ENCODE peak calls at places on chromosomes 1 and 21, in six cellular contexts. D is K562, I is HCT116, A is endothelial cell of umbilical vein, E is SK-N-SH, G is H1. L is an unnamed sample.

GRCh38 chr1:42876009-42876408 is 29.6 kb downstream of the ZNF691 start:
- DNase-seq in D (no peak), E (no peak), G (no peak), I (no peak), A (no peak), L (no peak)

GRCh38 chr1:1073743-1074587 is at the start of gene RNF223:
- DNase-seq in I (peak), G (no peak), A (no peak), D (no peak), E (no peak), L (no peak)

GRCh38 chr1:177122869-177123268 is 41.6 kb downstream of the ASTN1 start:
- DNase-seq in D (no peak), I (no peak), G (no peak), A (no peak), E (no peak), L (no peak)

GRCh38 chr1:33380811-33381210 is 50.1 kb downstream of the PHC2 start:
- DNase-seq in G (no peak), E (no peak), I (no peak), A (no peak), D (no peak), L (no peak)

GRCh38 chr1:31569773-31570172 is 6.5 kb upstream of the TINAGL1 start:
- DNase-seq in I (no peak), G (no peak), D (no peak), A (no peak), E (no peak), L (no peak)

GRCh38 chr1:111476761-111477309 is 3.1 kb downstream of the C1orf162 start:
- DNase-seq in E (no peak), A (no peak), D (peak), G (no peak), I (no peak), L (no peak)

GRCh38 chr1:94284481-94284880 is 47.1 kb upstream of the ARHGAP29 start:
- DNase-seq in E (no peak), G (no peak), I (no peak), D (no peak), A (no peak), L (no peak)

GRCh38 chr21:42115136-42115683 is 44.1 kb downstream of the UMODL1 start:
- DNase-seq in D (no peak), E (no peak), A (no peak), I (no peak), G (no peak), L (no peak)

GRCh38 chr1:214563881-214564280 is 12.5 kb upstream of the PTPN14 start:
- DNase-seq in I (no peak), D (no peak), E (no peak), A (no peak), G (no peak), L (no peak)

GRCh38 chr1:24102966-24103365 is 9.0 kb downstream of the MYOM3 start:
- DNase-seq in G (no peak), I (no peak), E (peak), A (no peak), D (no peak), L (no peak)

GRCh38 chr1:78561856-78562255 is 58.4 kb upstream of the IFI44L start:
- DNase-seq in G (no peak), E (no peak), A (no peak), D (no peak), I (no peak), L (no peak)

GRCh38 chr1:10474613-10475507 is at the start of gene PEX14:
- DNase-seq in D (peak), E (peak), G (peak), I (peak), A (peak), L (peak)
- TF ChIP-seq POLR2AphosphoS5 in D (peak), E (peak), G (peak), I (peak), A (peak), L (peak)

GRCh38 chr1:19591482-19592093 is 52.5 kb upstream of the NBL1 start:
- DNase-seq in G (no peak), E (no peak), I (no peak), D (no peak), A (no peak), L (no peak)

GRCh38 chr1:19597463-19598309 is 46.4 kb upstream of the NBL1 start:
- DNase-seq in G (no peak), D (peak), I (peak), A (peak), E (no peak), L (no peak)

GRCh38 chr1:19596719-19597462 is 47.2 kb upstream of the NBL1 start:
- DNase-seq in A (peak), G (peak), D (peak), I (peak), E (peak), L (peak)

GRCh38 chr1:19599810-19600209 is 44.3 kb upstream of the NBL1 start:
- DNase-seq in D (no peak), I (no peak), A (no peak), E (no peak), G (no peak), L (no peak)

DNA sequence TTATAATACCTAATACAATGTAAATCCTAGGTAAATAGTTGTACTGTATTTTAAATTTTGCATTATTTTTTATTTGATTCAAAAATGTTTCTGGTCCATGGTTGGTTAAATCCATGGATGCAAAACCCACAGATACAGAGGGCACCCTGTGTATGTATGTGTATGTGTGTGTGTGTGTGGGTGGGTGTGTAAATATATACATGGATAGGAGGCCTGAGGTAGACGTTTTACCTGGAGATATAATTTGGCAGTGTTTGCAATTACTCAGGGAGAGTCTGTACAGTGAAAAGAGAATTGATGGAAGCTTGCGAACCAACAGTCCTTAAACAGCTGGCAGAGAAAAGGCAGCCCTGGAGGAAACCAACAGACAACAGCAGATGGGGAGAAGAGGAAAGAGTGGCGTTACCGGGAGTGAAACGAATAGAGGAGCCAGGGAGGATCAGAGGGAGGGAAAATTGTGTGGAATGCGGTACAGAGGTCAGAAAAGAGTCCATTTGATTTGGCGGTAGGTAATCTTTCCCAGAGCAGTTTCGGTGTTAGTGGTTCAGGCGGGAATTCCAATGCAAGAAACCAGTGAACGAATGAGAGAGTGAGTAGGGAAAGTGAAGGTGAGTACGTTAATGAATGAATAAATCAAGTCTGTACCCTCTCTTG is 47.9 kb upstream of the NBL1 start:
- DNase-seq in G (no peak), E (peak), I (no peak), A (no peak), D (peak), L (no peak)
- H3K9ac ChIP-seq in G (peak), E (peak), I (peak), A (peak), D (peak), L (peak)

GRCh38 chr1:182259963-182260362 is 131.6 kb downstream of the GLUL start:
- DNase-seq in A (no peak), E (no peak), G (no peak), D (no peak), I (no peak), L (no peak)

GRCh38 chr1:182261655-182262054 is 129.9 kb downstream of the GLUL start:
- DNase-seq in D (no peak), A (no peak), I (no peak), G (no peak), E (no peak), L (no peak)

GRCh38 chr1:182257369-182258063 is 134.1 kb downstream of the GLUL start:
- DNase-seq in D (peak), G (no peak), I (no peak), E (no peak), A (no peak), L (no peak)

GRCh38 chr1:182260516-182260915 is 131.1 kb downstream of the GLUL start:
- DNase-seq in E (no peak), D (peak), G (no peak), A (no peak), I (no peak), L (no peak)

DNA sequence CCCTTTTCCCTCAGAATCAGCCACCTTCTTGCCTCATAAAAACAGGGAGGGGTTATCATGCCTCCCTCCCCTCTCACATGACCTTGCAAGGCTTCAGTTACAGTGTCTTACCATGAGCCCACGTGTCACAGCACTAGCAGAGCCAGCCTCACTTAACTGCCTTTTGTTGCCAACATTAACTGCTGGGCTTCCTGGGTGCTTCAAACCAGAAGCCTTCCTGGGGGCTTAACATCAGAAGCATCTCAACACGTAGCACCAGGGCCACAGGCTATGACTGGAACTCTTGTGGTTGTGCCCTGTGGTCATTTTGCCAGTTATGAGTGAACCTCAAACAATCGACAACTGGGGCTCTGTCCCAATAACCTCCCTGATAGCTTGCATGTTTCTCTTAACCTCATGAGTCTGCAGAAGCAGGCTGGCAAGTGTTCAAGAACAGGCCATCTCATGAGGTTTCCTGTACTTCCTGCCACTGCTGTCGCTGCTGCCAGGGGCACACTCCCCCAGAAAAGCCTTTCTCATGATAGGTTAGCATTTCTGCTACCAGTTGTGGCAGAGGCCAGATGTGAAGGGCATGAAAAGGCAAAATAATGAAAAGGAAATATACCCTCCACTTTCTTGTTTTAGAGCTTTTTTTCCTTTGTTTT is 132.2 kb downstream of the GLUL start:
- DNase-seq in A (no peak), E (no peak), I (no peak), G (no peak), D (peak), L (peak)
- TF ChIP-seq POLR2AphosphoS5 in A (no peak), E (no peak), I (no peak), G (no peak), D (no peak), L (peak)

GRCh38 chr1:47895436-47895835 is 101.7 kb downstream of the TRABD2B start:
- DNase-seq in D (no peak), G (no peak), E (no peak), A (no peak), I (no peak), L (no peak)

GRCh38 chr1:47890779-47891178 is 106.4 kb downstream of the TRABD2B start:
- DNase-seq in A (no peak), D (no peak), I (no peak), G (no peak), E (no peak), L (no peak)

GRCh38 chr1:47898156-47898825 is 98.9 kb downstream of the TRABD2B start:
- DNase-seq in E (no peak), G (peak), D (no peak), I (no peak), A (no peak), L (no peak)

GRCh38 chr1:47893412-47893811 is 103.8 kb downstream of the TRABD2B start:
- DNase-seq in I (no peak), A (no peak), D (no peak), G (no peak), E (no peak), L (no peak)

GRCh38 chr1:47894718-47895393 is 102.3 kb downstream of the TRABD2B start:
- DNase-seq in A (peak), I (no peak), G (peak), D (no peak), E (no peak), L (no peak)
- H3K9ac ChIP-seq in A (no peak), I (no peak), G (no peak), D (no peak), E (no peak), L (no peak)

DNA sequence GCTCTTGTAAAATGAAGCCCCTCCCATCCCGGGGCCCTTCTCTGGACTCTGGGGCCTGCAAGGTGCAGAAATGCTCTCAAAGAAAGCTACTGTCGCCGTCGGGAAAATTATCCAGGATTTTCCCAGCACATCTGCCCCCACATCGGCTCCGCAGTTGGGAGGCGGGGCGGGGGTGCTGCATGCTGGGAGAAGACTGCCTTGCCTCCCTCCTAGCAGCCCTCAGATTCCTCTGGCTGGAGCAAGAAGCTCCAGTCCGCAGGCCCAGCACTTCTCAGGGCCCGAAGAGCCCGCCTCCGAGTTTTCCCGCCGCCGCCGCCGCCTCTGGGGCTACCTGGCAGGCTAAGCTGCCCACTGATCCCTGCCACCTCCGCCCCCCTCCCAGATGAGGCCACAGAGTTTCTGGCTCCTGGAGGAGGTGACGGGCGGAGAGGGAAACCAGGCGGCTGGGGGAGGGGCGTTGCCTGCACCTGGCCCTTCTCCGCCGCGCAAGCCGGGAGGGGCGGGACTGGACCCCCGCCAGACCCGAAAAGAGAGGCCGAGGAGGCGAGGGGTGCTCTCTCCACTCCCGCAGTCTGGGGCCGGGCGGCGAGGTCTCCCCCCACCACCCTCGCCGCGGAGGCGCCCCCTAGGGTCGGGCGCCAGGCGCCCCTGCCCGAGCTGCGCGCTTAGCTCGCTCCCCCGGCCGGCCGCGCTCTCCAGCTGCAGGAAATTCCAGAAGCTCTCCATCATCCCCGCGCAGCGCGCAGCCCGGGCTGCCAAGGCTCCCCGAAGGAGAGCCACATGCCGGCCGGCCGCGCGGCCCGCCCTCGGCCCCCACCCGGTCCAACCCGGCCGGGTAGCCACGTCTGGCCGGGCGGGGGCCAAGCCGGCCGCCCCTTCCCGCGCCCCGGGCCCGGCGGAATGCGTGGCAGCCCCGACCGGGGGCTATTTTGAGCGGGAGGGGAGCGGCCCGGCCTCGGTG is 28.8 kb downstream of the AHDC1 start:
- DNase-seq in A (peak), I (no peak), D (peak), G (no peak), E (peak), L (no peak)
- TF ChIP-seq POLR2AphosphoS5 in A (peak), I (no peak), D (no peak), G (peak), E (no peak), L (no peak)

GRCh38 chr1:114181356-114181755 is 27.7 kb upstream of the SYT6 start:
- DNase-seq in A (no peak), I (no peak), G (no peak), E (no peak), D (no peak), L (no peak)
- H3K9ac ChIP-seq in A (no peak), I (no peak), G (no peak), E (no peak), D (no peak), L (no peak)

GRCh38 chr1:192100686-192101468 is 57.4 kb upstream of the RGS18 start:
- DNase-seq in E (no peak), G (no peak), A (peak), D (no peak), I (no peak), L (no peak)
- TF ChIP-seq POLR2AphosphoS5 in E (no peak), G (peak), A (no peak), D (no peak), I (no peak), L (no peak)

L was measured in SK-N-MC.